ENCODE peak calls at places on chromosomes 12 and 14, in nine cellular contexts. One of them, this sample, is unnamed.

GRCh38 chr14:70906785-70907171 is 481 bp upstream of the PCNX1 start:
- DNase-seq in A549: no peak
- DNase-seq in HepG2: no peak
- DNase-seq in body of pancreas: no peak
- DNase-seq in heart left ventricle: no peak
- DNase-seq in H1: no peak
- DNase-seq in suprapubic skin: no peak
- DNase-seq in H54: no peak
- DNase-seq in testis: no peak
- DNase-seq in this sample: no peak

GRCh38 chr12:89156324-89156723 is 196.0 kb downstream of the DUSP6 start:
- DNase-seq in H1: no peak
- DNase-seq in H54: no peak
- DNase-seq in heart left ventricle: no peak
- DNase-seq in suprapubic skin: no peak
- DNase-seq in body of pancreas: no peak
- DNase-seq in HepG2: no peak
- DNase-seq in testis: no peak
- DNase-seq in A549: no peak
- DNase-seq in this sample: peak; percentile 87

GRCh38 chr12:82383930-82384513 is 25.7 kb downstream of the METTL25 start:
- DNase-seq in H54: no peak
- DNase-seq in H1: no peak
- DNase-seq in HepG2: no peak
- DNase-seq in A549: no peak
- DNase-seq in heart left ventricle: no peak
- DNase-seq in testis: no peak
- DNase-seq in body of pancreas: no peak
- DNase-seq in suprapubic skin: no peak
- DNase-seq in this sample: peak; percentile 36

GRCh38 chr12:93978553-93978952 is 169.8 kb upstream of the PLXNC1 start:
- DNase-seq in body of pancreas: no peak
- DNase-seq in H1: no peak
- DNase-seq in HepG2: no peak
- DNase-seq in H54: no peak
- DNase-seq in suprapubic skin: no peak
- DNase-seq in heart left ventricle: no peak
- DNase-seq in A549: no peak
- DNase-seq in testis: no peak
- DNase-seq in this sample: no peak

GRCh38 chr12:15563683-15564082 is 225.5 kb downstream of the EPS8 start:
- DNase-seq in testis: no peak
- DNase-seq in suprapubic skin: no peak
- DNase-seq in HepG2: no peak
- DNase-seq in H1: no peak
- DNase-seq in heart left ventricle: no peak
- DNase-seq in body of pancreas: no peak
- DNase-seq in H54: no peak
- DNase-seq in A549: no peak
- DNase-seq in this sample: no peak

GRCh38 chr12:27297576-27297975 is 35.1 kb upstream of the BMAL2 start:
- DNase-seq in H54: no peak
- DNase-seq in HepG2: no peak
- DNase-seq in heart left ventricle: no peak
- DNase-seq in suprapubic skin: no peak
- DNase-seq in H1: no peak
- DNase-seq in body of pancreas: no peak
- DNase-seq in testis: no peak
- DNase-seq in A549: no peak
- DNase-seq in this sample: no peak

GRCh38 chr14:96574633-96575191 is 72.5 kb downstream of the PAPOLA start:
- DNase-seq in heart left ventricle: no peak
- DNase-seq in H54: no peak
- DNase-seq in body of pancreas: no peak
- DNase-seq in suprapubic skin: no peak
- DNase-seq in HepG2: no peak
- DNase-seq in H1: no peak
- DNase-seq in A549: no peak
- DNase-seq in testis: no peak
- DNase-seq in this sample: no peak

GRCh38 chr14:86640288-86640687 is 1110.3 kb downstream of the FLRT2 start:
- DNase-seq in testis: no peak
- DNase-seq in body of pancreas: no peak
- DNase-seq in suprapubic skin: no peak
- DNase-seq in H54: no peak
- DNase-seq in H1: no peak
- DNase-seq in HepG2: no peak
- DNase-seq in A549: no peak
- DNase-seq in heart left ventricle: no peak
- DNase-seq in this sample: no peak

GRCh38 chr12:105706321-105706972 is 376.0 kb downstream of the C12orf75 start:
- DNase-seq in testis: no peak
- DNase-seq in heart left ventricle: no peak
- DNase-seq in H54: peak; percentile 23
- DNase-seq in HepG2: no peak
- DNase-seq in body of pancreas: no peak
- DNase-seq in H1: peak; percentile 39
- DNase-seq in suprapubic skin: no peak
- DNase-seq in A549: no peak
- DNase-seq in this sample: no peak

GRCh38 chr12:91326043-91327027 is 143.7 kb upstream of the DCN start:
- DNase-seq in heart left ventricle: no peak
- DNase-seq in body of pancreas: peak; percentile 52
- DNase-seq in HepG2: peak; percentile 34
- DNase-seq in H54: peak; percentile 3
- DNase-seq in H1: no peak
- DNase-seq in testis: peak; percentile 80
- DNase-seq in suprapubic skin: no peak
- DNase-seq in A549: peak; percentile 24
- DNase-seq in this sample: peak; percentile 53

GRCh38 chr12:124509676-124510300 is 57.6 kb downstream of the NCOR2 start:
- DNase-seq in heart left ventricle: peak; percentile 84
- DNase-seq in suprapubic skin: no peak
- DNase-seq in HepG2: peak; percentile 86
- DNase-seq in testis: peak; percentile 83
- DNase-seq in A549: no peak
- DNase-seq in body of pancreas: peak; percentile 80
- DNase-seq in H54: no peak
- DNase-seq in H1: no peak
- DNase-seq in this sample: peak; percentile 57

DNA sequence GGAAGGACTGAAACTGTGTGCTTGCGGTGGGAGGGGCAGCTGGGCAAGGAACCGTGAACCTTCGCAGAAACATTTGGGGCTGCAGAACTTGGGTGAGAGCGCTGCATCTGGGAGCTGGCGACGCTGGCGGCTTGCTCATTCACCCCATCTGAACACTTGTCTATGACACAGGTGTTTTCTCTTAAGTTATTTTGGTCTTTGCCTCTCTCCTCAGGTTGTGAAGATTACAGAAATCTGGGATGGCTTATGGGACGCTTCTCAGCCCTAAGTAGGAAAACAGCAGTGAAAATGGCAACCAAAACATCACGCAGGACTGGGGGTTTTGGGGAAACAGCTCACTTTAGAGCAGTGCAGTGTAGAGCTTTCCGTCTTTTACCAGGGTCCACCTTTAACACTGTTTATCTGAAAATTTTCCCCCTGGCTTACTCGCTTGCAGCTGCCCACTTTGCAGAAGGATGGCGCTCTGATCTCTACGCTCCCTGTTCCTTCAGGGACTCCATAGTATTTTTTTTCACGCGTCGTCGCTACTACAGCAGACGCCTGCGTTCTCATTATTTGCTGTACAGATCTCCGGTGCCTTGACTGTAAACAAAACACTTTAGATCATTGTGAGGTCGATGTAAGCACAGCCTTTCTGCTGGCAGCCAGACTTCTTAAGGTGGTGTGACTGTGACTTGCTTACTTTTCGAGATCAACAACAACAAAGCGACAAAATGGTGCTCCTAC is 2.7 kb upstream of the CDKN1B start:
- DNase-seq in H1: no peak
- DNase-seq in heart left ventricle: peak; percentile 36
- DNase-seq in HepG2: no peak
- DNase-seq in suprapubic skin: no peak
- DNase-seq in body of pancreas: peak; percentile 68
- DNase-seq in H54: no peak
- DNase-seq in testis: peak; percentile 68
- DNase-seq in A549: no peak
- DNase-seq in this sample: peak; percentile 31
- TF ChIP-seq POLR2A in H1: no peak
- TF ChIP-seq POLR2A in heart left ventricle: no peak
- TF ChIP-seq POLR2A in HepG2: no peak
- TF ChIP-seq POLR2A in suprapubic skin: no peak
- TF ChIP-seq POLR2A in body of pancreas: peak; percentile 31
- TF ChIP-seq POLR2A in H54: no peak
- TF ChIP-seq POLR2A in testis: no peak
- TF ChIP-seq POLR2A in A549: no peak
- TF ChIP-seq POLR2A in this sample: no peak

GRCh38 chr14:77126074-77126325 is 15.6 kb downstream of the ZDHHC22 start:
- DNase-seq in suprapubic skin: no peak
- DNase-seq in body of pancreas: no peak
- DNase-seq in H54: no peak
- DNase-seq in A549: no peak
- DNase-seq in HepG2: no peak
- DNase-seq in heart left ventricle: no peak
- DNase-seq in testis: no peak
- DNase-seq in H1: no peak
- DNase-seq in this sample: no peak

GRCh38 chr14:77126461-77126990 is 15.1 kb downstream of the ZDHHC22 start:
- DNase-seq in heart left ventricle: no peak
- DNase-seq in suprapubic skin: no peak
- DNase-seq in testis: no peak
- DNase-seq in A549: no peak
- DNase-seq in H54: no peak
- DNase-seq in body of pancreas: no peak
- DNase-seq in HepG2: no peak
- DNase-seq in H1: no peak
- DNase-seq in this sample: no peak

GRCh38 chr14:77125275-77126073 is 16.1 kb downstream of the ZDHHC22 start:
- DNase-seq in heart left ventricle: no peak
- DNase-seq in body of pancreas: no peak
- DNase-seq in testis: no peak
- DNase-seq in HepG2: no peak
- DNase-seq in suprapubic skin: no peak
- DNase-seq in A549: no peak
- DNase-seq in H54: no peak
- DNase-seq in H1: no peak
- DNase-seq in this sample: no peak

GRCh38 chr14:77123381-77124344 is 17.9 kb downstream of the ZDHHC22 start:
- DNase-seq in body of pancreas: peak; percentile 96
- DNase-seq in suprapubic skin: peak; percentile 79
- DNase-seq in H1: no peak
- DNase-seq in testis: peak; percentile 70
- DNase-seq in HepG2: no peak
- DNase-seq in A549: no peak
- DNase-seq in heart left ventricle: peak; percentile 63
- DNase-seq in H54: no peak
- DNase-seq in this sample: no peak

GRCh38 chr14:77124345-77125274 is 17.0 kb downstream of the ZDHHC22 start:
- DNase-seq in heart left ventricle: no peak
- DNase-seq in body of pancreas: peak; percentile 65
- DNase-seq in H1: no peak
- DNase-seq in H54: no peak
- DNase-seq in A549: no peak
- DNase-seq in testis: peak; percentile 74
- DNase-seq in suprapubic skin: peak; percentile 64
- DNase-seq in HepG2: no peak
- DNase-seq in this sample: peak; percentile 18
- TF ChIP-seq POLR2A in heart left ventricle: no peak
- TF ChIP-seq POLR2A in body of pancreas: no peak
- TF ChIP-seq POLR2A in H1: no peak
- TF ChIP-seq POLR2A in H54: no peak
- TF ChIP-seq POLR2A in A549: peak; percentile 60
- TF ChIP-seq POLR2A in testis: no peak
- TF ChIP-seq POLR2A in suprapubic skin: no peak
- TF ChIP-seq POLR2A in HepG2: no peak
- TF ChIP-seq POLR2A in this sample: no peak

DNA sequence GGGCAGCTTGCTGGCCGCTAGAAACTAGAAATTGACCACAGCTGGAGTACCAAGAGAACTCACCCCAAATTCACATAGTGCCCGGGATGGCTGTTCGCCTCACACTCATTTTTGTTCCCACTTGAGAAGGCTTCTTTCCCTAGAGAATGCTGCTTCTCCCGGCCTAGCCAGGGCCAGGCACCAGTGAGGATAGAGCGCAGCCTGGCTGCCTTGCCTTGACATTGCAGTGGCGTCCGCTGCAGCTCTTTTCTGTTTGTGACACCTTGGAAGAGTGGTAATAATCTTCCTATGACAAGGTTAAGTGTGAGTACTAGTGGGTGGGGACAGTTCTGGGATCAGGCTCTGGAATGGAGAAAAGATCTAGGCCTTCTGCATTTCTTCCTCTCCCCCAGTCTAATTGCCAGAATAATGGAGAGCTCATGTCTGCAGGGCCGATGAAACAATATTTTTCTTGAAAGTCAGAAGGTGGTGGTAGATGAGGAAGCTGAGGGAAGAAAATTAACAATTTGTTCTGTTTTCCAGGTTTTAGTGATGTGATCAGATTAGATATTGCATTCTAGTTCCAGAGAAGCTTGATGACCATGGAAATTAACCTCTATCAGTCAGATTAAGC is 3.7 kb downstream of the TMEM253 start:
- DNase-seq in H54: no peak
- DNase-seq in H1: peak; percentile 44
- DNase-seq in A549: peak; percentile 69
- DNase-seq in suprapubic skin: no peak
- DNase-seq in testis: peak; percentile 87
- DNase-seq in heart left ventricle: peak; percentile 84
- DNase-seq in HepG2: no peak
- DNase-seq in body of pancreas: peak; percentile 83
- DNase-seq in this sample: peak; percentile 85
- TF ChIP-seq POLR2A in H54: no peak
- TF ChIP-seq POLR2A in H1: no peak
- TF ChIP-seq POLR2A in A549: no peak
- TF ChIP-seq POLR2A in suprapubic skin: no peak
- TF ChIP-seq POLR2A in testis: no peak
- TF ChIP-seq POLR2A in heart left ventricle: no peak
- TF ChIP-seq POLR2A in HepG2: no peak
- TF ChIP-seq POLR2A in body of pancreas: no peak
- TF ChIP-seq POLR2A in this sample: no peak

DNA sequence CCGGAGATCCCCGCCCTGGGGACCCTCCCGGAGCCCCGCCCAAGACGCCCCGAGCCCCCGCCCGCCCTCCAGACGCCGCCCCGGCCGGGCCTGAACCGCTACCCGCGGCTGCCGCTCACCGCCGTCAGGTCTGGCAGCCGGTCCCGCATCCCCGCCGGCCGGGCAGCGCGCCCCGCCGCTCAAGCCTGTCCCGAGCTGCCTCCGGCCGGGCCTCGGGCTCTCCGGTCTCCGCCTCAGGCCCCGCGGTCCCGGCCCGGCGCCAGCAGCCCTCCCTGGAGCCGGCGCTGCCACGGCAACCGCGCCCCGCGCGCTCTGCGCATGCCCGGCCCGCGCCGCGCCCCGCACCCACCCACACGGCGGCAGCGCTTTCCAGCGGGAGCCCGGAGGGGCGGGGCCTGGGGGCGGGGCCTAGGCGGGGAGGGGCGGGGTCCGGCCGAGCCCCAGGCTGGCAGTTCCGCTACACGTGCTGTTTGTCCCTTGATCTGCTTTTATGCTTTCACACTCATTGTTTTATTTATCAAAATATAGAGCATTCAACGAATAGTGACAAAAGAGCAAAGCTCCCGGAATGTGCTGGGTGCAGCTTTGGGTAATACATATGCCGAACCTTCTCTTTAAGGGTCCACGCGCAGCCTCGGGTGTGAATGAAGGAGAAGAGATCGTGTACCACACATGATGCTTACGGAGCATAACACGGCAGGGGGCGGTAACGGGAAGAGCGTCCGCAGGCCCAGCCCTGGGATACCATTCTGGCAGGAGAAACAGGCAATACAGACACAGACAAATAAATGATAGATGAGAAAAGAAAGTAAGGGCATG is at the start of gene STX2:
- DNase-seq in suprapubic skin: peak; percentile 88
- DNase-seq in body of pancreas: peak; percentile 92
- DNase-seq in H54: peak; percentile 92
- DNase-seq in H1: no peak
- DNase-seq in heart left ventricle: peak; percentile 86
- DNase-seq in testis: peak; percentile 88
- DNase-seq in HepG2: peak; percentile 80
- DNase-seq in A549: peak; percentile 82
- DNase-seq in this sample: peak; percentile 88
- TF ChIP-seq POLR2A in suprapubic skin: no peak
- TF ChIP-seq POLR2A in body of pancreas: no peak
- TF ChIP-seq POLR2A in H54: peak; percentile 52
- TF ChIP-seq POLR2A in H1: no peak
- TF ChIP-seq POLR2A in heart left ventricle: no peak
- TF ChIP-seq POLR2A in testis: no peak
- TF ChIP-seq POLR2A in HepG2: peak; percentile 43
- TF ChIP-seq POLR2A in A549: peak; percentile 32
- TF ChIP-seq POLR2A in this sample: peak; percentile 43

This sample was measured in NB4.